ENCODE peak calls at places on chromosomes 11 and 22, in five cellular contexts. M is activated CD8-positive, alpha-beta memory T cell treated with anti-CD3 and anti-CD28 coated beads, Interleukin-2, amount 50 U/mL, for 48 hours; F is AG10803; O is WTC11; K is HAP-1. L is an unnamed sample.

GRCh38 chr11:64643258-64643881 is 52.4 kb downstream of the SLC22A12 start:
- DNase-seq in M (no peak), F (no peak), O (peak), K (peak), L (no peak)

GRCh38 chr11:4947505-4947904 is at the start of gene OR51A4:
- DNase-seq in M (no peak), F (no peak), O (no peak), K (no peak), L (no peak)

GRCh38 chr22:32644252-32645100 is 157.0 kb upstream of the TIMP3 start:
- DNase-seq in M (peak), F (peak), O (no peak), K (no peak), L (peak)

GRCh38 chr22:23678133-23678532 is 12.7 kb upstream of the RGL4 start:
- DNase-seq in M (no peak), F (no peak), O (no peak), K (no peak), L (no peak)

GRCh38 chr11:2582436-2582931 is 117.3 kb downstream of the KCNQ1OT1 start:
- DNase-seq in M (no peak), F (no peak), O (peak), K (no peak), L (peak)

GRCh38 chr11:16511109-16511806 is 154.9 kb upstream of the SOX6 start:
- DNase-seq in M (no peak), F (no peak), O (no peak), K (no peak), L (no peak)

GRCh38 chr11:100619484-100619883 is 67.6 kb upstream of the ARHGAP42 start:
- DNase-seq in M (no peak), F (peak), O (no peak), K (no peak), L (no peak)

GRCh38 chr11:34379081-34379480 is 21.3 kb upstream of the ABTB2 start:
- DNase-seq in M (no peak), F (no peak), O (no peak), K (no peak), L (no peak)

GRCh38 chr11:76551400-76551799 is 106.6 kb downstream of the EMSY start:
- DNase-seq in M (no peak), F (peak), O (no peak), K (no peak), L (no peak)

GRCh38 chr11:101955701-101956100 is 39.4 kb upstream of the ANGPTL5 start:
- DNase-seq in M (no peak), F (no peak), O (no peak), K (no peak), L (no peak)

GRCh38 chr11:72584933-72585597 is 89.2 kb downstream of the PDE2A start:
- DNase-seq in M (no peak), F (no peak), O (no peak), K (no peak), L (no peak)

GRCh38 chr22:41482319-41482935 is 13.5 kb downstream of the ACO2 start:
- DNase-seq in M (no peak), F (peak), O (no peak), K (no peak), L (no peak)

GRCh38 chr22:17152971-17153370 is 6.1 kb downstream of the HDHD5 start:
- DNase-seq in M (no peak), F (no peak), O (no peak), K (no peak), L (no peak)

GRCh38 chr11:98952110-98952509 is 68.6 kb upstream of the CNTN5 start:
- DNase-seq in M (no peak), F (no peak), O (no peak), K (no peak), L (no peak)

GRCh38 chr11:67071420-67072284 is 15.0 kb downstream of the RHOD start:
- DNase-seq in M (peak), F (peak), O (peak), K (peak), L (peak)

GRCh38 chr11:848380-848931 is 5.8 kb downstream of the TSPAN4 start:
- DNase-seq in M (peak), F (no peak), O (peak), K (no peak), L (peak)

GRCh38 chr11:69339916-69340565 is 46.1 kb downstream of the MYEOV start:
- DNase-seq in M (peak), F (no peak), O (no peak), K (no peak), L (no peak)

GRCh38 chr11:13052130-13052541 is 43.0 kb downstream of the RASSF10 start:
- DNase-seq in M (no peak), F (no peak), O (no peak), K (no peak), L (no peak)

GRCh38 chr22:30260276-30260675 is 6.4 kb downstream of the OSM start:
- DNase-seq in M (no peak), F (no peak), O (no peak), K (no peak), L (no peak)

GRCh38 chr11:58629857-58630256 is 7.4 kb downstream of the CNTF start:
- DNase-seq in M (no peak), F (peak), O (no peak), K (peak), L (no peak)